ENCODE peak calls at places on chromosomes 12 and 14, in four cellular contexts. T, H, O and R are unnamed samples.

GRCh38 chr12:55934343-55934742 is 3.4 kb downstream of the DGKA start:
- DNase-seq in T (peak), H (no peak), O (no peak), R (no peak)

GRCh38 chr12:91216871-91217270 is 34.3 kb upstream of the DCN start:
- DNase-seq in T (peak), H (no peak), O (no peak), R (no peak)

GRCh38 chr14:56243110-56243509 is 124.9 kb downstream of the PELI2 start:
- DNase-seq in T (no peak), H (no peak), O (no peak), R (no peak)

GRCh38 chr12:7151532-7151931 is 21.4 kb downstream of the CLSTN3 start:
- DNase-seq in T (no peak), H (no peak), O (no peak), R (no peak)

GRCh38 chr12:47889040-47889439 is 15.8 kb downstream of the VDR start:
- DNase-seq in T (no peak), H (no peak), O (no peak), R (peak)

GRCh38 chr12:108338915-108339657 is at the start of gene CMKLR1:
- DNase-seq in T (no peak), H (no peak), O (peak), R (no peak)

GRCh38 chr14:77007975-77008421 is 20.5 kb downstream of the IRF2BPL start:
- DNase-seq in T (no peak), H (no peak), O (peak), R (no peak)

GRCh38 chr12:76489737-76490136 is 69.8 kb downstream of the OSBPL8 start:
- DNase-seq in T (peak), H (no peak), O (no peak), R (no peak)

GRCh38 chr12:64335886-64336466 is 54.6 kb downstream of the C12orf56 start:
- DNase-seq in T (no peak), H (no peak), O (no peak), R (no peak)

GRCh38 chr14:76376001-76376404 is at the start of gene ESRRB:
- DNase-seq in T (peak), H (no peak), O (no peak), R (no peak)

GRCh38 chr12:25800101-25800500 is 158.4 kb upstream of the RASSF8 start:
- DNase-seq in T (no peak), H (no peak), O (no peak), R (no peak)

GRCh38 chr12:24719293-24719721 is 229.6 kb downstream of the BCAT1 start:
- DNase-seq in T (peak), H (no peak), O (no peak), R (no peak)

GRCh38 chr12:124248862-124249825 is 45.7 kb upstream of the RFLNA start:
- DNase-seq in T (peak), H (no peak), O (no peak), R (no peak)